ENCODE peak calls at places on chromosomes 13 and 19, in eight cellular contexts. Y is lower lobe of right lung; H is CD4-positive, CD25-positive, alpha-beta regulatory T cell; B is K562; O is mucosa of descending colon; A is SJSA1; Q is aorta; K is colonic mucosa. E is an unnamed sample. For H3K4me1, the result is how much of the 10 kb centered on the place peaks cover.

GRCh38 chr13:22357132-22357531 is 686.3 kb downstream of the FGF9 start:
- DNase-seq in H (no peak), Q (no peak), O (no peak), B (no peak), Y (no peak), K (no peak), A (no peak), E (no peak)

GRCh38 chr13:106919638-106920037 is 351.7 kb upstream of the ARGLU1 start:
- DNase-seq in H (no peak), B (no peak), Y (peak), A (peak), Q (peak), O (no peak), K (no peak), E (peak)

GRCh38 chr19:1880611-1881392 is 4.5 kb downstream of the ABHD17A start:
- DNase-seq in Y (no peak), K (no peak), H (no peak), B (no peak), Q (no peak), O (no peak), A (no peak), E (no peak)

GRCh38 chr19:47839411-47839810 is 17.7 kb downstream of the CRX start:
- DNase-seq in H (no peak), B (no peak), Y (no peak), Q (peak), A (no peak), O (no peak), K (no peak), E (no peak)

GRCh38 chr19:14112809-14113385 is 4.7 kb downstream of the PRKACA start:
- DNase-seq in Y (no peak), A (no peak), Q (peak), K (no peak), B (no peak), H (no peak), O (no peak), E (peak)

GRCh38 chr13:110275931-110276552 is 30.9 kb downstream of the COL4A1 start:
- DNase-seq in Q (no peak), H (no peak), Y (no peak), O (no peak), K (no peak), A (no peak), B (no peak), E (peak)

GRCh38 chr13:91398413-91399188 is at the start of gene GPC5:
- DNase-seq in K (peak), O (peak), Q (peak), A (peak), H (peak), Y (peak), B (peak), E (peak)

GRCh38 chr19:54795763-54796162 is 7.6 kb upstream of the KIR2DL4 start:
- DNase-seq in Q (no peak), A (no peak), Y (no peak), H (no peak), K (no peak), B (no peak), O (no peak), E (no peak)

GRCh38 chr19:14366529-14366928 is 14.7 kb upstream of the ADGRE5 start:
- DNase-seq in H (peak), Y (peak), K (peak), B (peak), A (peak), O (peak), Q (peak), E (peak)

GRCh38 chr19:6233051-6233826 is 46.5 kb downstream of the MLLT1 start:
- DNase-seq in O (peak), Y (peak), K (no peak), A (peak), Q (peak), B (no peak), H (no peak), E (peak)

GRCh38 chr13:23855360-23855759 is 33.8 kb downstream of the MIPEP start:
- DNase-seq in O (no peak), H (no peak), Q (no peak), B (no peak), A (no peak), Y (no peak), K (no peak), E (no peak)

GRCh38 chr19:29308977-29309520 is 96.1 kb upstream of the UQCRFS1 start:
- DNase-seq in B (no peak), K (no peak), H (no peak), Y (no peak), Q (no peak), O (no peak), A (no peak), E (no peak)

GRCh38 chr19:52691215-52691610 is 43.6 kb downstream of the ZNF611 start:
- DNase-seq in K (no peak), Y (no peak), A (no peak), Q (peak), H (no peak), B (no peak), O (no peak), E (no peak)

GRCh38 chr13:40897058-40897457 is 107.6 kb downstream of the SLC25A15 start:
- DNase-seq in O (no peak), B (no peak), Y (no peak), K (no peak), A (no peak), Q (no peak), H (no peak), E (no peak)

GRCh38 chr13:50060718-50061117 is 45.5 kb downstream of the KCNRG start:
- DNase-seq in A (no peak), H (no peak), B (no peak), O (no peak), K (no peak), Q (no peak), Y (no peak), E (no peak)

GRCh38 chr19:50300814-50301606 is 28.2 kb downstream of the KCNC3 start:
- DNase-seq in Q (no peak), O (no peak), B (no peak), H (no peak), K (no peak), A (peak), Y (no peak), E (no peak)

GRCh38 chr19:2042485-2043268 is 8.4 kb downstream of the MKNK2 start:
- DNase-seq in Q (peak), O (peak), A (no peak), Y (peak), H (no peak), B (no peak), K (peak), E (peak)

GRCh38 chr19:43354305-43354627 is 780 bp downstream of the CD177 start:
- DNase-seq in O (no peak), H (no peak), Y (no peak), A (no peak), Q (no peak), K (no peak), B (no peak), E (no peak)

GRCh38 chr19:35068941-35069634 is 27.6 kb downstream of the HPN start:
- DNase-seq in Q (no peak), H (no peak), O (no peak), B (no peak), K (no peak), Y (peak), A (no peak), E (no peak)

GRCh38 chr13:96093296-96094006 is 3.5 kb downstream of the HS6ST3 start:
- DNase-seq in A (no peak), K (no peak), Q (no peak), B (no peak), O (no peak), Y (no peak), H (no peak), E (no peak)

GRCh38 chr13:30143671-30144400 is 163.5 kb downstream of the KATNAL1 start:
- DNase-seq in Y (no peak), O (no peak), A (peak), K (no peak), B (no peak), H (no peak), Q (no peak), E (no peak)

GRCh38 chr19:58001895-58002369 is 688 bp downstream of the ZNF606 start:
- DNase-seq in B (no peak), K (peak), A (no peak), Q (no peak), O (no peak), Y (no peak), H (no peak), E (no peak)

GRCh38 chr19:48361912-48362311 is 1.8 kb downstream of the TMEM143 start:
- DNase-seq in Q (no peak), H (no peak), Y (no peak), B (no peak), A (no peak), K (no peak), O (no peak), E (no peak)

GRCh38 chr13:107977175-107977574 is 238.2 kb downstream of the LIG4 start:
- DNase-seq in H (no peak), B (no peak), Q (no peak), O (no peak), K (no peak), A (no peak), Y (no peak), E (no peak)

GRCh38 chr19:45142728-45143115 is 18.1 kb downstream of the NKPD1 start:
- DNase-seq in B (no peak), H (no peak), A (no peak), Q (no peak), O (no peak), Y (no peak), K (no peak), E (no peak)

GRCh38 chr13:89878904-89879303 is 1468.6 kb upstream of the MIR17HG start:
- DNase-seq in H (no peak), Q (no peak), Y (no peak), K (no peak), B (no peak), O (no peak), A (no peak), E (no peak)

GRCh38 chr13:113582841-113583631 is 1.5 kb upstream of the TFDP1 start:
- DNase-seq in B (no peak), Q (peak), Y (peak), H (no peak), A (no peak), K (peak), O (no peak), E (no peak)

GRCh38 chr19:49073514-49074378 is 1.2 kb upstream of the KCNA7 start:
- DNase-seq in A (peak), B (peak), H (no peak), Q (no peak), K (no peak), O (no peak), Y (no peak), E (peak)

GRCh38 chr13:51970251-51970793 is 40.9 kb downstream of the ATP7B start:
- DNase-seq in B (no peak), H (no peak), O (no peak), K (no peak), Q (no peak), A (no peak), Y (no peak), E (no peak)

GRCh38 chr19:44818470-44818856 is 9.6 kb downstream of the BCAM start:
- DNase-seq in B (no peak), O (no peak), H (no peak), A (no peak), Q (no peak), K (no peak), Y (no peak), E (no peak)

GRCh38 chr19:6890938-6891337 is 3.6 kb downstream of the ADGRE1 start:
- DNase-seq in Y (no peak), Q (no peak), A (no peak), O (no peak), K (no peak), B (no peak), H (no peak), E (no peak)

GRCh38 chr19:37725181-37725580 is 5.6 kb upstream of the ZNF607 start:
- DNase-seq in O (no peak), B (no peak), K (no peak), Y (no peak), A (no peak), H (no peak), Q (no peak), E (no peak)

GRCh38 chr19:37716140-37716539 is 3.4 kb downstream of the ZNF607 start:
- DNase-seq in Q (no peak), H (no peak), Y (no peak), O (no peak), A (no peak), B (no peak), K (no peak), E (no peak)

GRCh38 chr19:37718357-37718756 is 1.2 kb downstream of the ZNF607 start:
- DNase-seq in A (no peak), K (peak), Y (no peak), B (no peak), Q (no peak), O (no peak), H (no peak), E (no peak)

GRCh38 chr19:37719927-37720265 is 335 bp upstream of the ZNF607 start:
- DNase-seq in Y (no peak), O (no peak), B (no peak), Q (no peak), K (no peak), A (no peak), H (no peak), E (no peak)

GRCh38 chr19:37719111-37719926 is at the start of gene ZNF607:
- DNase-seq in B (peak), H (peak), K (peak), Q (peak), Y (peak), A (no peak), O (peak), E (peak)
- H3K4me1 ChIP-seq in B (under half), H (under half), K (under half), Q (under half), Y (under half), A (under half), O (under half), E (under half)

GRCh38 chr13:98541211-98541610 is 35.7 kb downstream of the STK24 start:
- DNase-seq in Y (no peak), O (no peak), K (no peak), Q (no peak), B (no peak), A (no peak), H (no peak), E (no peak)

GRCh38 chr13:98543380-98544104 is 33.4 kb downstream of the STK24 start:
- DNase-seq in H (no peak), A (no peak), Q (no peak), O (no peak), Y (no peak), K (no peak), B (no peak), E (no peak)

GRCh38 chr13:98544105-98544710 is 32.7 kb downstream of the STK24 start:
- DNase-seq in B (no peak), H (no peak), O (no peak), A (no peak), Q (no peak), Y (no peak), K (no peak), E (no peak)

GRCh38 chr13:98541701-98542203 is 35.2 kb downstream of the STK24 start:
- DNase-seq in Q (no peak), H (no peak), O (no peak), A (no peak), Y (no peak), B (no peak), K (no peak), E (no peak)

GRCh38 chr13:98542568-98543379 is 34.1 kb downstream of the STK24 start:
- DNase-seq in K (no peak), A (no peak), O (no peak), Y (no peak), B (no peak), Q (no peak), H (no peak), E (no peak)
- H3K4me1 ChIP-seq in K (under half), A (under half), O (half or more), Y (half or more), B (under half), Q (under half), H (half or more), E (half or more)

DNA sequence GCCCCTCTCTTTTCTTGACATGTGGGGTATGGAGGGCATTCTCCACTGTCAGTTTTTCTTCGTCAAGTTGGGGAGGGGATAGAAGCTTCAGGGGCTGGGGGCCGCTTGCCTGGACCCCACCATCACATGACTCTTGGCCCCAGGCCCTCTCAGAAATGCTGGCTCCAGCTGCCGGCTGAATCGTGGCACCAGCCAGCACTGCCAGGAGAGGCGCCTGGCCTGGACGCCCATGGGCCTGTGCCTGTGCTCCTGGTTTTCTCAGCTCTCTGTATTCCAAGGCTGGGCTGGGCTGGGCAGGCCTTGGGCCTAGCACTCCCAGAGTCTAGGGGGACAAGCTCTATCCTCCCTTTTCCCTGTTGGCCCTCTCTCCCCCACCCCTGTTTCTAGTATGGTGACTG is 38.6 kb downstream of the LYL1 start:
- DNase-seq in H (no peak), K (no peak), O (no peak), B (no peak), Q (no peak), Y (no peak), A (no peak), E (peak)
- H3K4me1 ChIP-seq in H (under half), K (under half), O (under half), B (half or more), Q (under half), Y (half or more), A (under half), E (half or more)

GRCh38 chr19:18101268-18101667 is 3.7 kb downstream of the MAST3 start:
- DNase-seq in Q (no peak), A (no peak), K (no peak), H (no peak), Y (no peak), O (no peak), B (no peak), E (no peak)

GRCh38 chr19:18102916-18103542 is 5.5 kb downstream of the MAST3 start:
- DNase-seq in A (no peak), O (no peak), K (no peak), B (no peak), Y (no peak), Q (no peak), H (no peak), E (no peak)

GRCh38 chr19:18107235-18108083 is 9.9 kb downstream of the MAST3 start:
- DNase-seq in Y (peak), H (no peak), K (no peak), Q (no peak), B (no peak), A (no peak), O (no peak), E (no peak)

GRCh38 chr19:18100710-18101109 is 3.1 kb downstream of the MAST3 start:
- DNase-seq in Q (no peak), O (no peak), A (no peak), K (no peak), H (no peak), Y (no peak), B (peak), E (no peak)

GRCh38 chr19:18104793-18105131 is 7.2 kb downstream of the MAST3 start:
- DNase-seq in K (no peak), O (no peak), Y (no peak), Q (no peak), A (no peak), H (no peak), B (no peak), E (no peak)
- H3K4me1 ChIP-seq in K (under half), O (under half), Y (under half), Q (under half), A (under half), H (under half), B (under half), E (under half)

DNA sequence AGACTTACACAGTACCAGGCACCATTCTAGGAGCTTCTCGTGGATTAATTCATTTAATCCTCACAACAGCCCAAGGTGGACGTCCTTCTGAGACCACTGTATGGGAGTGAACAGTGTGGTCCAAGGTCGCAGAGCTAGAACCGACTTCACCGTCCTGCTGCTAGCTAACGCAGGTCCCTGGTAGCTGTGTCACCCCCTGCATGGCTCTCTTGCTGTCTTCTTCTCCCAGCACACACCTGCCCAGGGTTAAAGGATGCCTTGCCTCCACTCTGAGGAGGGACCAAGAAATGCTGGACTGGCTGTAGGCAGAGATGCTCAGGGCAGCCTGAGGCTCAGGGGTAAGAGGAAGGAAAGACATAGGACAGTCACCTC is 3.0 kb downstream of the AKT2 start:
- DNase-seq in O (no peak), B (no peak), Q (no peak), A (no peak), K (no peak), H (no peak), Y (no peak), E (no peak)
- H3K4me1 ChIP-seq in O (under half), B (half or more), Q (under half), A (under half), K (under half), H (half or more), Y (half or more), E (half or more)

GRCh38 chr19:33393286-33394005 is 19.9 kb downstream of the CEBPG start:
- DNase-seq in A (peak), H (no peak), O (peak), K (no peak), B (no peak), Y (peak), Q (peak), E (peak)
- H3K4me1 ChIP-seq in A (half or more), H (under half), O (under half), K (under half), B (half or more), Y (half or more), Q (under half), E (half or more)